ENCODE peak calls at places on chromosomes 11 and 22, in five cellular contexts. D is AG04450, M is lung, W is heart left ventricle, U is prostate gland. E is an unnamed sample.

GRCh38 chr22:30426395-30427353 is 1.1 kb downstream of the MTFP1 start:
- DNase-seq in M (peak), U (peak), W (peak), D (no peak), E (no peak)

GRCh38 chr11:69012092-69013008 is 696 bp downstream of the MRGPRF start:
- DNase-seq in U (no peak), W (peak), M (no peak), D (no peak), E (no peak)

GRCh38 chr11:30196400-30197206 is 34.2 kb upstream of the FSHB start:
- DNase-seq in U (peak), W (peak), M (peak), D (no peak), E (peak)

GRCh38 chr11:46698597-46698996 is 1.8 kb downstream of the ARHGAP1 start:
- DNase-seq in W (no peak), U (no peak), M (no peak), D (no peak), E (no peak)

GRCh38 chr11:114135737-114136151 is 76.2 kb downstream of the ZBTB16 start:
- DNase-seq in W (no peak), D (no peak), M (no peak), U (no peak), E (peak)

GRCh38 chr22:50085211-50085999 is at the start of gene MLC1:
- DNase-seq in M (no peak), W (no peak), U (no peak), D (no peak), E (no peak)

GRCh38 chr22:27613099-27614089 is 188.2 kb downstream of the MN1 start:
- DNase-seq in U (no peak), M (no peak), D (no peak), W (no peak), E (no peak)

GRCh38 chr11:14503023-14503422 is 3.4 kb upstream of the COPB1 start:
- DNase-seq in D (no peak), U (no peak), M (no peak), W (no peak), E (no peak)

GRCh38 chr22:25451480-25452114 is 112.9 kb upstream of the GRK3 start:
- DNase-seq in M (no peak), D (no peak), W (no peak), U (no peak), E (no peak)

GRCh38 chr11:130872961-130873360 is 43.3 kb downstream of the SNX19 start:
- DNase-seq in M (no peak), U (no peak), W (no peak), D (peak), E (peak)

GRCh38 chr11:64157987-64158386 is 7.9 kb downstream of the MACROD1 start:
- DNase-seq in W (no peak), U (no peak), D (no peak), M (no peak), E (no peak)

GRCh38 chr22:34946339-34946985 is 119.5 kb upstream of the ISX start:
- DNase-seq in U (no peak), D (no peak), W (no peak), M (no peak), E (no peak)

GRCh38 chr22:28883917-28884753 is 763 bp downstream of the ZNRF3 start:
- DNase-seq in D (no peak), W (peak), U (peak), M (no peak), E (no peak)

GRCh38 chr22:38327805-38328204 is 10.6 kb upstream of the CSNK1E start:
- DNase-seq in W (no peak), U (no peak), D (no peak), M (no peak), E (no peak)

GRCh38 chr22:38180841-38181452 is 683 bp downstream of the PLA2G6 start:
- DNase-seq in D (no peak), M (peak), U (peak), W (peak), E (no peak)

GRCh38 chr22:30356392-30357230 is at the start of the genes CCDC157 and SF3A1:
- DNase-seq in D (peak), M (peak), U (peak), W (peak), E (peak)

GRCh38 chr11:86427441-86427840 is 52.8 kb downstream of the CCDC81 start:
- DNase-seq in W (no peak), U (no peak), D (no peak), M (no peak), E (no peak)

GRCh38 chr11:65492387-65492636 is 6.5 kb upstream of the MALAT1 start:
- DNase-seq in D (no peak), M (no peak), W (no peak), U (no peak), E (no peak)

GRCh38 chr11:65491163-65491465 is 7.7 kb upstream of the MALAT1 start:
- DNase-seq in M (no peak), D (no peak), U (no peak), W (no peak), E (no peak)

GRCh38 chr11:65493367-65494176 is 5.3 kb upstream of the MALAT1 start:
- DNase-seq in U (peak), M (peak), D (no peak), W (no peak), E (no peak)

GRCh38 chr11:65491614-65492386 is 7.0 kb upstream of the MALAT1 start:
- DNase-seq in U (peak), D (no peak), M (peak), W (peak), E (peak)

GRCh38 chr11:65492637-65493366 is 6.0 kb upstream of the MALAT1 start:
- DNase-seq in U (no peak), D (no peak), W (peak), M (peak), E (no peak)
- H3K4me3 ChIP-seq in U (no peak), D (peak), W (peak), M (no peak), E (no peak)

DNA sequence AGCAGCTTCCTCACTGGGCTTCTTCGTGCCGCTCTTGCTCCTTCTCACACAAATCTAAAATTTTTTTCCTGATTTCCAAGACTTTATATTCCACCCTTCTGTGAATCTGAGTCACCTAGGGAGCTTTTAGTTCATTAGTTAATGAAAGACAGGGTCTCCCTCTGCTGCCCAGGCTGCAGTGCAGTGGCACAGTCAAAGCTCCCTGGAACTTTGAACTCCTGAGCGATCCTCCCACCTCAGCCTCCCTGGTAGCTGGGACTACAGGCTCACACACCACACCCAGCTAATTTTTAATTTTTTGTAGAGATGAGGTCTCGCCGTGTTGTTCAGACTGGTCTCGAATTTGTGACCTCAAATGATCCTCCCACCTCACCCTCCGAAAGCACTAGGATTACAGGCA is 116.9 kb downstream of the ATXN10 start:
- DNase-seq in M (no peak), U (no peak), W (no peak), D (no peak), E (no peak)
- TF ChIP-seq CTCF in M (no peak), U (no peak), W (no peak), D (no peak), E (no peak)

GRCh38 chr22:42303304-42304020 is 33.0 kb upstream of the TCF20 start:
- DNase-seq in W (no peak), D (no peak), M (no peak), U (no peak), E (no peak)
- H3K4me3 ChIP-seq in W (no peak), D (no peak), M (no peak), U (no peak), E (no peak)

DNA sequence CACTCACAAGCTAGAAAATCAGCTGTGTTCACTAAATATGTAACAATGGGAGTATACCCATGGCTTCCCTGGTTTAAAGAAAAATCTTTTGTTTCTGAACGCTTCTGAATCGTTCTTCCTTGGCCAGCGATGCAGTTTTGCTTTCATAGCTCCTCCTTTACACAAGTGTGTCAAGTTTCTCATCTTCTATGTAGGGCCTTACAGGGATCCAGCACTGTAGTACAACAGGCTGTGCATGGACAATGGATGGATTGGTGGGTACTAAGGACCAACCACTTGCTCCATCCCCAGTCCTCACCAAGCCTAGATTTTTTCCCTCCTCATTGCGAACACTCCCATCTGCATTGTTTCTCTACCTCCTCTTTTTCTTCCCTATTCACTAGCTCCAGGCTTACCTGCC is 24.3 kb upstream of the POU2AF2 start:
- DNase-seq in U (no peak), W (no peak), D (no peak), M (no peak), E (no peak)
- TF ChIP-seq CTCF in U (no peak), W (no peak), D (no peak), M (no peak), E (no peak)

DNA sequence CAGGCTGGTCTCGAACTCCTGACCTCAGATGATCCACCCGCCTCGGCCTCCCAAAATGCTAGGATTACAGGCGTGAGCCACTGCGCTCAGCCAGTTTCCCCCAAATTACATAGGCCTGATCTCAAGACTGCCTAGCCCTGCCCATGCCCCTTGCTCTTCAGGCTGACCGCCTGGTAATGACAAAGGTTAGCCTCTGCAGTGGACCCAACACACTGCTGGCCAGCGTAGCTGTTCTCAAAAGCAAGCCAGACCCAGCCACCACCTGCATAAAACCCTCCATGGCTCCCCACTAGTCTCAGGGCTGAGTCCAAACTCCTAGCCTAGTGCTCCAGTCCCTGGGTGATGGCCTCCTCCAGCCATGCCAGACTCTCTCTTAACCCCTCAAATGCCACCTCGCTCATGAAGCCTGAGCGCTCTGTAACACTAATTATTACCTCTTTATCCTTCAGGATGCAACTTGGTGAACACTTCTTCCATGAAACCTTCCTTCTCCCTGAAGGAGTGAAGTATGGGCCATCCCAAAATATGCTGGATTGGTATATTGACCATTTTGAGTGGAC is 836 bp upstream of the RSPH14 start:
- DNase-seq in U (no peak), W (no peak), M (no peak), D (no peak), E (no peak)
- H3K4me3 ChIP-seq in U (no peak), W (peak), M (no peak), D (no peak), E (no peak)

GRCh38 chr11:76672431-76673163 is 2.0 kb upstream of the LRRC32 start:
- DNase-seq in M (no peak), D (no peak), U (no peak), W (peak), E (no peak)

GRCh38 chr11:76671236-76671590 is 666 bp upstream of the LRRC32 start:
- DNase-seq in M (no peak), D (no peak), W (no peak), U (no peak), E (no peak)

GRCh38 chr11:76671626-76672309 is 1.2 kb upstream of the LRRC32 start:
- DNase-seq in M (no peak), W (peak), U (no peak), D (no peak), E (no peak)

GRCh38 chr11:76669901-76670474 is 559 bp downstream of the LRRC32 start:
- DNase-seq in D (peak), U (no peak), M (no peak), W (peak), E (peak)

DNA sequence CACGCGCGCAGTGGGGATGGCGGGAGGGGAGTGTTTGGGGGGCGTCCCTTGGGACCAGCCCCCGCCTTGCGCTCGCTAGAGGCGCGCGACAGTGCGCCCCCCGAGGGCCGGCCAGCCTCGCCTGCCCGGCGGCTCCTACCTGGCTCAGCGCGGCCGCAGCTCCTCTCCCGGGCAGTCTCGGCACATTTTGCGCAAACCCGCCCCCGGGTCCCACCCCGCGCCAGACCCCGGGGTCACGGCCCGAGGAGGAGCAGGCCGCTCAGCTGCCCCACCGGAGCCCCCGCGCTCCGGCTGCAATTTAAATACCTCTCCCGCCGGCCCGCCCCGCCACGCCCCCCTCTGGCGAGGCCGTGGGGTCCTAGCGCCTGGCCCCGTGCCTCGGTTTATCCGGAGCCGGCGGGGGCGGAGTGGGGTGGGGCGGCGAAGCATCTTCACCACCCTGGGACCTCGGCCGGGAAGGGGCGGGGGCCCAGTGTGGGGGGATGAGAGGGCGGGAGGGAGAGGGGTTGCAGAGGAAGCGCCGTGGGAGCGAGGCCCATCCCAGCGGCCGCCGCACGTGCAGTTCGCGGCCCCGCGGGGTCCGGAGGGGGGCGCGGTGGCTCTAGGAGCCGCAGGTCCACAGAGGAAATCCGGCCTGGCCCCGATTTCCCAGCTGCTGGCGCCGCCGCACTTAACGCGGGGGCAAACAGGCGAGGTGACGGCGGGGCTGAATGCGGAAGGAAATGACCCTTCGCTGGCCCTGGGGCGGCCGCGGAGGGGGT is at the start of gene LRRC32:
- DNase-seq in M (peak), W (peak), D (no peak), U (no peak), E (no peak)
- TF ChIP-seq CTCF in M (no peak), W (no peak), D (no peak), U (no peak), E (peak)

DNA sequence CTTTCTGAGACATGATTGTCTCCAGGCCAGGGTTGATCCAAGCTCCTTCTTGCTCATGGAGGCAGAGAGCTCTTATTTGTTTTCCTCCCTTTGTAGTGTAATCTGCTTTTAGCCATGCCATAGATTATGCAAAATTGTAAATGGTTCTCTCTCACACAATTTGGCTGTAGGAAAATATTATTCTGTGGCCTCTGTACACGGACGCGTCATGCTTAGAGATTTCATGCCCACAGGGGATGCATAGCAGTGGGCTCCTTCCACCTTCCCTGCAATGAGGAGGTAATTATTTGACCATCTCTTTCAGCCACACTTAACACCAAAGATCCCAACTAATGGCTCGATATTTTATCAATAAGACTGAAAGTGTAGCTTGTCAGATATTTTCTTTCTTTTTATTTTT is 37.6 kb upstream of the GNAZ start:
- DNase-seq in U (no peak), M (no peak), D (no peak), W (no peak), E (no peak)
- H3K4me3 ChIP-seq in U (no peak), M (no peak), D (no peak), W (no peak), E (no peak)